ENCODE peak calls at places on chromosome 6, in four cellular contexts. Z is foreskin keratinocyte; G is Caki2; T is naive thymus-derived CD8-positive, alpha-beta T cell. U is an unnamed sample.

GRCh38 chr6:36834576-36835293 is 4.5 kb downstream of the CPNE5 start:
- DNase-seq in Z (no peak), G (no peak), T (no peak), U (no peak)

GRCh38 chr6:158718431-158719126 is 68.7 kb downstream of the SYTL3 start:
- DNase-seq in Z (peak), G (no peak), T (no peak), U (no peak)

GRCh38 chr6:168413856-168414255 is 27.1 kb upstream of the SMOC2 start:
- DNase-seq in Z (no peak), G (no peak), T (no peak), U (no peak)

GRCh38 chr6:35905841-35906498 is 14.9 kb downstream of the SRPK1 start:
- DNase-seq in Z (peak), G (no peak), T (no peak), U (no peak)

GRCh38 chr6:136323431-136324112 is 33.9 kb upstream of the BCLAF1 start:
- DNase-seq in Z (no peak), G (no peak), T (no peak), U (no peak)

GRCh38 chr6:47256981-47257730 is 52.5 kb downstream of the TNFRSF21 start:
- DNase-seq in Z (no peak), G (no peak), T (no peak), U (no peak)

GRCh38 chr6:34301408-34301807 is 52.6 kb upstream of the SMIM29 start:
- DNase-seq in Z (no peak), G (no peak), T (no peak), U (no peak)

GRCh38 chr6:85135376-85136094 is 314.3 kb upstream of the NT5E start:
- DNase-seq in Z (no peak), G (no peak), T (no peak), U (no peak)

GRCh38 chr6:111724505-111724904 is 118.8 kb upstream of the TRAF3IP2 start:
- DNase-seq in Z (no peak), G (no peak), T (peak), U (no peak)

GRCh38 chr6:132147530-132148011 is 196.4 kb upstream of the CCN2 start:
- DNase-seq in Z (no peak), G (no peak), T (no peak), U (peak)

GRCh38 chr6:71887006-71887743 is 825 bp downstream of the RIMS1 start:
- DNase-seq in Z (no peak), G (no peak), T (no peak), U (no peak)

GRCh38 chr6:125001684-125002083 is 39.4 kb downstream of the RNF217 start:
- DNase-seq in Z (no peak), G (no peak), T (no peak), U (no peak)

GRCh38 chr6:23176883-23177282 is 607.5 kb downstream of the HDGFL1 start:
- DNase-seq in Z (no peak), G (no peak), T (no peak), U (no peak)

GRCh38 chr6:40723967-40724366 is 136.8 kb upstream of the LRFN2 start:
- DNase-seq in Z (no peak), G (no peak), T (no peak), U (peak)

GRCh38 chr6:44800171-44800671 is 412.7 kb downstream of the CDC5L start:
- DNase-seq in Z (peak), G (peak), T (no peak), U (peak)

GRCh38 chr6:47737406-47737805 is 39.0 kb downstream of the ADGRF4 start:
- DNase-seq in Z (no peak), G (no peak), T (no peak), U (peak)

GRCh38 chr6:93021235-93021909 is 398.0 kb downstream of the EPHA7 start:
- DNase-seq in Z (no peak), G (no peak), T (no peak), U (no peak)

GRCh38 chr6:134098276-134098675 is 45.9 kb upstream of the SLC2A12 start:
- DNase-seq in Z (no peak), G (no peak), T (no peak), U (no peak)

GRCh38 chr6:86888311-86888710 is 49.0 kb upstream of the HTR1E start:
- DNase-seq in Z (no peak), G (no peak), T (no peak), U (no peak)

GRCh38 chr6:3394671-3395070 is 62.2 kb downstream of the SLC22A23 start:
- DNase-seq in Z (no peak), G (no peak), T (no peak), U (no peak)

GRCh38 chr6:82374481-82374880 is 10.9 kb downstream of the TPBG start:
- DNase-seq in Z (no peak), G (no peak), T (no peak), U (no peak)

GRCh38 chr6:170209354-170210025 is 81.4 kb downstream of the DLL1 start:
- DNase-seq in Z (no peak), G (no peak), T (no peak), U (no peak)

U was measured in RCC 7860.